ENCODE peak calls at places on chromosome 17, in four cellular contexts. Q is mucosa of descending colon; B is left ventricle myocardium inferior; F is CD8-positive, alpha-beta T cell. P is an unnamed sample.

GRCh38 chr17:6555331-6556120 is 829 bp downstream of the PITPNM3 start:
- DNase-seq in F (no peak), Q (peak; percentile 75), B (no peak), P (no peak)

GRCh38 chr17:6753006-6753445 is 2.8 kb upstream of the XAF1 start:
- DNase-seq in Q (peak; percentile 40), F (peak; percentile 66), B (peak; percentile 66), P (no peak)

GRCh38 chr17:59761385-59762021 is 54.0 kb downstream of the VMP1 start:
- DNase-seq in B (no peak), Q (no peak), F (no peak), P (no peak)

GRCh38 chr17:41360291-41360995 is 9.2 kb downstream of the KRT33B start:
- DNase-seq in F (no peak), Q (no peak), B (no peak), P (no peak)

GRCh38 chr17:39139561-39139960 is 11.9 kb downstream of the PLXDC1 start:
- DNase-seq in Q (no peak), F (no peak), B (no peak), P (no peak)

GRCh38 chr17:30379303-30380105 is 777 bp downstream of the CPD start:
- DNase-seq in F (peak; percentile 34), Q (peak; percentile 62), B (peak; percentile 20), P (peak; percentile 43)

GRCh38 chr17:14307560-14308024 is 6.7 kb downstream of the HS3ST3B1 start:
- DNase-seq in F (no peak), Q (no peak), B (no peak), P (no peak)

GRCh38 chr17:40415390-40415789 is 2.3 kb downstream of the TOP2A start:
- DNase-seq in B (no peak), Q (no peak), F (no peak), P (no peak)

GRCh38 chr17:11097121-11097520 is 143.9 kb upstream of the SHISA6 start:
- DNase-seq in B (no peak), F (no peak), Q (no peak), P (no peak)

GRCh38 chr17:4728124-4728523 is 3.1 kb upstream of the MED11 start:
- DNase-seq in F (no peak), B (no peak), Q (no peak), P (peak; percentile 73)

GRCh38 chr17:4735825-4736651 is 3.6 kb upstream of the ZMYND15 start:
- DNase-seq in B (no peak), Q (peak; percentile 13), F (no peak), P (no peak)

GRCh38 chr17:4738136-4739121 is 1.2 kb upstream of the ZMYND15 start:
- DNase-seq in B (no peak), F (peak; percentile 30), Q (peak; percentile 66), P (no peak)

GRCh38 chr17:4734857-4735475 is 3.7 kb downstream of the MED11 start:
- DNase-seq in B (no peak), Q (peak; percentile 20), F (no peak), P (no peak)

GRCh38 chr17:4733073-4733531 is 1.9 kb downstream of the MED11 start:
- DNase-seq in F (no peak), Q (peak; percentile 34), B (no peak), P (no peak)
- TF ChIP-seq CTCF in F (no peak), Q (no peak), B (peak; percentile 19), P (peak; percentile 40)

GRCh38 chr17:81973432-81973831 is 4.0 kb upstream of the ASPSCR1 start:
- DNase-seq in B (no peak), F (no peak), Q (no peak), P (no peak)
- TF ChIP-seq CTCF in B (no peak), F (no peak), Q (no peak), P (no peak)

GRCh38 chr17:29145289-29146058 is 34.7 kb downstream of the MYO18A start:
- DNase-seq in F (peak; percentile 72), B (peak; percentile 61), Q (peak; percentile 56), P (peak; percentile 82)

GRCh38 chr17:29141484-29141835 is 38.7 kb downstream of the MYO18A start:
- DNase-seq in F (no peak), Q (no peak), B (no peak), P (no peak)

GRCh38 chr17:29146369-29146972 is 33.7 kb downstream of the MYO18A start:
- DNase-seq in Q (no peak), B (no peak), F (no peak), P (no peak)

GRCh38 chr17:29140631-29141483 is 39.3 kb downstream of the MYO18A start:
- DNase-seq in B (no peak), F (peak; percentile 71), Q (no peak), P (no peak)

DNA sequence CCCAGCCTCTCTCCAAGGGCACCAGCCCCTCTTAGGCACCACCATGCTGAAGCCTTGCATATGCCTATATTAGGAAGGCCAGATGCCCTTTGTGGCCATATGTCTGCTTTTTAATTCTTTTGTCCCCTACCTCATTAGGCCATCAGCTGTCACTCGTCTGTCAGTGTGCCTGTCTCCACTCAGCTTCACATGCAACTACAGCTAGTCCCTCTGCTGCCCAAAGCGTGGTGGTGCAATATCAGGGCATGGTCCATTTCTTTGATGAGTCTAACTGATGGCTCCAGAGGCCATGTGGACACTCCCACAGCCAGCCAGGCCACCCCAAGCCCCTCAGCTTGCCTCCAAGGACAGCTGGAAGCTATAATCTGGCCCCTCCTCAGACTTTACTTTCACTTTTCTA is 36.3 kb downstream of the MYO18A start:
- DNase-seq in Q (no peak), B (no peak), F (no peak), P (no peak)
- TF ChIP-seq CTCF in Q (no peak), B (peak; percentile 65), F (no peak), P (no peak)

GRCh38 chr17:8235676-8236075 is 12.2 kb downstream of the CTC1 start:
- DNase-seq in Q (no peak), B (no peak), F (no peak), P (no peak)

GRCh38 chr17:8237886-8238285 is 10.0 kb downstream of the CTC1 start:
- DNase-seq in B (no peak), Q (no peak), F (no peak), P (no peak)

GRCh38 chr17:8237175-8237574 is 10.7 kb downstream of the CTC1 start:
- DNase-seq in B (no peak), Q (no peak), F (no peak), P (no peak)

GRCh38 chr17:8231701-8232100 is 16.2 kb downstream of the CTC1 start:
- DNase-seq in F (no peak), Q (no peak), B (no peak), P (no peak)

DNA sequence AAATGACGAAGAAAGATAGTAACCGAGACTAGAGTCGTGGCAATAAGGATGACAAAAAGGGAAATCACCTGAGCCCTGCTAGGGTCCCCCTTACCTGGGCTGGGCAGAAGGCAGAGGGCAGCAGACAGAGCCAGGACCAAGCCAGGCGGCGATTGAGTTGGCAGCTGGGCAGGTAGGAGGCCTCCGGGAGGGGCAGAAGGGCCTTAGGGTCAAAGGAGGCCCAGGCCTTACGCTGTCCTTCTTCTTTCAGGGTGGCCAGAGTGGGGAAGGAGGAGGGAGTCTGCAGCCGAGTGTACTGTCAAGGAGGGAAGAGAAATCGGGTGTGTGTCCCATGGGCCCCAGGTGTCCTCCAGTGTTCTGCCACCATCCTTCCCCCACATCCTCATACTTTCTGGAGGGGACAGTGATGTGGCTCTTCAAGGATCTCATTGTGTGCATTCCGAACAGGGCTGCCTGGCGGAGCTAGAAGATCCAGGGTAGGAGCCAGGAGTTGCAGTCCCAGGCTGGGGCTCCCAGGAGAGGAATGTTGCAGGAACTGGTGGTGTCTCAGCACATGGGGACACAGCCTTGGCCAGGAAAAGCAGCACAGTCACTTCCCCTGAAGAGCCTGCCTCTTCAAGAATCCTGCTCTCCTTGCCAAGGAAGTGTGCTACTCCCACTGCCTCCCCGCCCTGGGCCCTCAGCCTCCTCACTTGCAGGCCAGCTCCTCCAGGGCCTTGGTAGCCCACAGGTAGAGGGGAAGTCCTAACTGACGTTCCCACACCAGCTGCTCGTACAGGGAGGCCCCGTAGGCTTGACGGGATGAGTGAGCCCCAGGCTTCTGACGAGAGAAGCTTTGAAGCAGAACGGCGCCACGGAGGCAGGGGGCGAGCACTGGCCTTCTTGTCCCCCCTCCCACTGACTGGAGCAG is 13.2 kb downstream of the CTC1 start:
- DNase-seq in Q (no peak), B (no peak), F (no peak), P (no peak)
- TF ChIP-seq CTCF in Q (no peak), B (no peak), F (no peak), P (no peak)